ENCODE peak calls at places on chromosomes 12 and 14, in nine cellular contexts. I is GM12865, U is stomach, N is A549, Z is fibroblast of villous mesenchyme, J is brain microvascular endothelial cell, O is PC-9, R is AG04450, L is cardiac fibroblast. H is an unnamed sample.
A peak's percentile ranks its signal among the peaks of the same experiment; 100 is the strongest.

GRCh38 chr12:49507139-49507538 is 31.7 kb upstream of the KCNH3 start:
- DNase-seq in I (no peak), U (no peak), N (peak; percentile 67), Z (peak; percentile 89), J (peak; percentile 96), O (no peak), R (peak; percentile 77), L (peak; percentile 93), H (peak; percentile 85)

GRCh38 chr14:105845725-105846309 is 319.4 kb downstream of the TMEM121 start:
- DNase-seq in I (no peak), U (no peak), N (no peak), Z (no peak), J (no peak), O (no peak), R (no peak), L (no peak), H (no peak)

GRCh38 chr14:92984082-92984788 is 61.3 kb downstream of the CHGA start:
- DNase-seq in I (peak; percentile 31), U (no peak), N (no peak), Z (no peak), J (no peak), O (no peak), R (no peak), L (no peak), H (no peak)

GRCh38 chr12:124904306-124905098 is 9.9 kb downstream of the UBC start:
- DNase-seq in I (peak; percentile 70), U (peak; percentile 80), N (peak; percentile 89), Z (peak; percentile 96), J (peak; percentile 94), O (peak; percentile 87), R (no peak), L (peak; percentile 91), H (peak; percentile 99)

GRCh38 chr12:121784460-121784859 is 9.0 kb downstream of the RHOF start:
- DNase-seq in I (no peak), U (no peak), N (peak; percentile 64), Z (peak; percentile 73), J (peak; percentile 72), O (peak; percentile 94), R (no peak), L (peak; percentile 81), H (peak; percentile 88)

GRCh38 chr12:1527789-1528188 is 66.6 kb downstream of the FBXL14 start:
- DNase-seq in I (no peak), U (no peak), N (no peak), Z (peak; percentile 44), J (peak; percentile 66), O (no peak), R (no peak), L (peak; percentile 35), H (peak; percentile 91)

GRCh38 chr12:98402081-98402480 is 113.3 kb upstream of the TMPO start:
- DNase-seq in I (no peak), U (no peak), N (peak; percentile 43), Z (no peak), J (no peak), O (peak; percentile 80), R (no peak), L (no peak), H (no peak)

GRCh38 chr14:54116972-54117371 is 160.3 kb upstream of the BMP4 start:
- DNase-seq in I (no peak), U (no peak), N (no peak), Z (no peak), J (peak; percentile 47), O (no peak), R (no peak), L (no peak), H (peak; percentile 66)

GRCh38 chr12:6333566-6333965 is 8.3 kb downstream of the TNFRSF1A start:
- DNase-seq in I (no peak), U (no peak), N (no peak), Z (peak; percentile 51), J (peak; percentile 87), O (no peak), R (peak; percentile 49), L (no peak), H (peak; percentile 58)

GRCh38 chr12:101567918-101568317 is 26.9 kb upstream of the MYBPC1 start:
- DNase-seq in I (no peak), U (no peak), N (no peak), Z (no peak), J (no peak), O (no peak), R (no peak), L (no peak), H (no peak)

GRCh38 chr12:51591020-51591901 is at the start of gene SCN8A:
- DNase-seq in I (peak; percentile 38), U (peak; percentile 36), N (peak; percentile 46), Z (peak; percentile 42), J (no peak), O (no peak), R (no peak), L (peak; percentile 7), H (peak; percentile 91)

GRCh38 chr12:122064780-122065588 is 13.6 kb upstream of the MLXIP start:
- DNase-seq in I (no peak), U (no peak), N (no peak), Z (peak; percentile 97), J (peak; percentile 91), O (peak; percentile 76), R (no peak), L (peak; percentile 88), H (peak; percentile 98)

DNA sequence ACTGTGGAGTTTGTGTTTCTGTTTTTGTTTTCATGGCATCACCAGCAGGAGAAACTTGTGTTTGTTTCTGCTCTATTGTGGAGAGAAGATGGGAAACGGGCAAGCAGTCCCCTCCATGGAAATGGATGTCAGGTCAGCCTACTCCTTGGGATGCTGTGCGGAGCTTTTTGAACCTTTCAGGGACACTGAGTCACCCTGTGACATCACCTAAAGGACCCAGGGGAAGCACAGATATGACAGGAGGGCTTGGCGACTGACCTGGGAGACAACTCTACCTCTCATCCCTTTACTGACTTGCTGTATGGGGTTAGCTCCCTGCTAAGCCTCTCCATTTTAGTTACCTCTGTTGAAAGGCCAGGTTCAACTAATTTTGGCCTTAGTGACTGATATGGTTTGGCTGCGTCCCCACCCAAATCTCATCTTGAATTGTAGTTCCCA is 706.9 kb upstream of the TMEM132C start:
- DNase-seq in I (no peak), U (no peak), N (no peak), Z (no peak), J (no peak), O (no peak), R (no peak), L (no peak), H (no peak)
- TF ChIP-seq CTCF in I (no peak), U (no peak), N (no peak), Z (no peak), J (no peak), O (no peak), R (no peak), L (no peak), H (no peak)

DNA sequence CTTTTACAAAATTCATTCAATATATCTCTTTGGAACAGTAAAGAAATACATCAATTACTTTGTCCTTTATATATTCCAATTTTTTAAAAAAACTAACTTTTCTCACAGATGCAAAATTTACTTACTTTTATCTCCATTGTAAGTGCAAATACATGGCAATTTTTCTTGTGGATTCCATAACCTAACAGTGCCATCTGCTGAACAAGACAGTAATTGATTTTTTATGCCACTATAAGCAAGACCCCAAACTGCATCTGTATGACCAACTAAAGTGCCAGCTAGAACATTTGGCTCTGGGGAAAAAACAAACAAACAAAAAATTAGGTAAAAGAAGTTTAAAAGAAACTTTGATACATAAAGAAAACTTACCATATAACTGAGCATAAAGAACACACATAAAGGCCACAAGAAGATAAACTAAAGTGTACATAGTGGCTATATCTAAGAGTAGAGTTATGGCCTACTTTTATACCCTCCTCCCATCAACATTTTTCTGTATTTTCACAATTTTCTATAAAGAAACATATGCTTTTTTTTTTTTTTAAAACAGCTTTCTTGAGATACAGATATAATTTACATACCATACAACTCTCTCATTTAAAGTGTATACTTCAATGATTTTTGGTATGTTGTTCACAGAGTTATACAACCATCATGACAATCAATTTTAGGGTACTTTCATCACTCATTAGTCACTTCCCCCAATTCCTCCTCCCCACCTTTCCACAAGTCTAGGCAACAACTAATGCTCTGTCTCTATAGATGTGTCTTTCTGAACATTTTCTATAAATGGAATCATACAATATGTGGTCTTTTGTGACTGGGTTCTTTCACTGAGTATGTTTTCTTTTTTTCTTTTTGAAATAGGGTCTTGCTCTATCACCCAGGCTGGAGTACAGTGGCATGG is 32.6 kb downstream of the COCH start:
- DNase-seq in I (peak; percentile 41), U (no peak), N (no peak), Z (peak; percentile 20), J (no peak), O (no peak), R (no peak), L (peak; percentile 52), H (no peak)
- TF ChIP-seq CTCF in I (peak; percentile 29), U (no peak), N (peak; percentile 60), Z (peak; percentile 27), J (peak; percentile 36), O (peak; percentile 46), R (peak; percentile 31), L (peak; percentile 24), H (no peak)

GRCh38 chr12:7661741-7662140 is 4.0 kb downstream of the APOBEC1 start:
- DNase-seq in I (no peak), U (no peak), N (no peak), Z (no peak), J (no peak), O (no peak), R (no peak), L (no peak), H (no peak)

GRCh38 chr12:7666595-7666994 is 887 bp upstream of the APOBEC1 start:
- DNase-seq in I (no peak), U (no peak), N (no peak), Z (no peak), J (no peak), O (no peak), R (no peak), L (no peak), H (no peak)

DNA sequence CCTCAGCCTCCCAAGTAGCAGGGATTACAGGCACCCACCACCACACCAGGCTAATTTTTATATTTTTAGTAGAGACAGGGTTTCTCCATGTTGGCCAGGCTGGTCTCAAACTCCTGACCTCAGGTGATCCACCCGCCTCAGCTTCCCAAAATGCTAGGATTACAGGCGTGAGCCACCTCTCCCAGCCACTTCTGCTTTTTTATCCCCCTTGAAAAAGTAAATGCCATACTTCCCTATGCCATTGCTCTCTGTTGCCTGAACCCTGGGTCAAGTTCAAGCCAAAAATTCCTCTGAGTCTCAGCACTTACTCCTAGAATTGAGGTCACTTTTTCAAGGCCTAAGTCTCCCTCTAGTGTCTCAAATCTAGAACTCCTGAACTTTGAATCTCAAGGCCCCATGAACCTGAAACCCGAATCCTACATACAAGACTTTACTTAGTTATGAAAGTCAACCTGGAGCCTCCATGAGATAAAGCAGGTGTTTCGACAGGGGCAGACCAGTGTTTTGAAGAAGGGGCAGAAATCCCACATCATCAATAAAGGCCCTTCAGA is 1.4 kb upstream of the APOBEC1 start:
- DNase-seq in I (no peak), U (no peak), N (peak; percentile 31), Z (peak; percentile 14), J (no peak), O (peak; percentile 39), R (no peak), L (no peak), H (peak; percentile 6)
- TF ChIP-seq CTCF in I (no peak), U (no peak), N (no peak), Z (peak; percentile 34), J (no peak), O (peak; percentile 60), R (no peak), L (no peak), H (peak; percentile 31)

GRCh38 chr12:114858388-114859146 is 174.6 kb upstream of the TBX3 start:
- DNase-seq in I (no peak), U (no peak), N (peak; percentile 28), Z (no peak), J (no peak), O (no peak), R (no peak), L (no peak), H (no peak)
- TF ChIP-seq CTCF in I (no peak), U (no peak), N (no peak), Z (peak; percentile 31), J (peak; percentile 50), O (peak; percentile 17), R (no peak), L (peak; percentile 31), H (no peak)

H was measured in foreskin fibroblast.